ENCODE peak calls at places on chromosomes 2 and 18, in ten cellular contexts. S, X, Y, O, K, R, V, Z, F and E are unnamed samples.

GRCh38 chr2:97730245-97730644 is 16.9 kb downstream of the ZAP70 start:
- DNase-seq in V (no peak), O (peak; percentile 7), K (no peak), Y (no peak), X (no peak), Z (peak; percentile 13), F (no peak), R (no peak), S (no peak), E (no peak)

GRCh38 chr18:70289351-70290330 is 796 bp downstream of the SOCS6 start:
- DNase-seq in O (peak; percentile 26), S (no peak), Z (peak; percentile 31), R (peak; percentile 43), F (peak; percentile 85), K (peak; percentile 78), Y (no peak), X (peak; percentile 67), V (peak; percentile 36), E (no peak)

GRCh38 chr2:157898591-157898996 is 22.5 kb upstream of the ACVR1 start:
- DNase-seq in Y (peak; percentile 56), V (no peak), X (peak; percentile 84), O (peak; percentile 69), K (no peak), S (no peak), Z (peak; percentile 95), F (no peak), R (no peak), E (no peak)

GRCh38 chr2:233354971-233355574 is 779 bp downstream of the DGKD start:
- DNase-seq in V (no peak), Z (no peak), S (no peak), X (peak; percentile 48), K (peak; percentile 31), O (peak; percentile 33), F (peak; percentile 64), R (no peak), Y (no peak), E (peak; percentile 48)

GRCh38 chr2:150255528-150255927 is 231.9 kb downstream of the RND3 start:
- DNase-seq in Z (peak; percentile 89), X (peak; percentile 71), K (no peak), O (peak; percentile 57), S (no peak), Y (no peak), R (no peak), V (no peak), F (no peak), E (no peak)

GRCh38 chr2:74922592-74923227 is 35.7 kb upstream of the POLE4 start:
- DNase-seq in S (no peak), F (no peak), K (no peak), R (no peak), Y (no peak), Z (peak; percentile 35), O (no peak), V (no peak), X (peak; percentile 28), E (no peak)

GRCh38 chr2:153912798-153913396 is 41.2 kb downstream of the GALNT13 start:
- DNase-seq in R (no peak), V (no peak), F (no peak), X (no peak), K (no peak), Z (no peak), O (no peak), S (no peak), Y (no peak), E (no peak)

GRCh38 chr18:13914170-13914569 is 1.2 kb downstream of the MC2R start:
- DNase-seq in K (no peak), Z (no peak), S (no peak), Y (no peak), O (no peak), F (no peak), X (no peak), V (no peak), R (no peak), E (no peak)

GRCh38 chr2:238285653-238286082 is 2.7 kb downstream of the PER2 start:
- DNase-seq in Z (peak; percentile 94), V (no peak), K (peak; percentile 65), Y (no peak), X (peak; percentile 98), R (peak; percentile 48), S (no peak), F (no peak), O (peak; percentile 95), E (no peak)

GRCh38 chr2:71613953-71614925 is 160.9 kb downstream of the DYSF start:
- DNase-seq in Y (no peak), F (no peak), R (peak; percentile 17), X (no peak), S (no peak), V (no peak), O (no peak), K (no peak), Z (no peak), E (no peak)

GRCh38 chr2:64405476-64406406 is 48.2 kb upstream of the LGALSL start:
- DNase-seq in X (peak; percentile 96), R (no peak), F (no peak), Z (peak; percentile 56), Y (no peak), O (peak; percentile 55), V (no peak), K (no peak), S (no peak), E (no peak)

GRCh38 chr2:64403426-64403825 is 50.5 kb upstream of the LGALSL start:
- DNase-seq in Z (no peak), O (no peak), V (no peak), F (no peak), K (no peak), Y (no peak), X (no peak), R (no peak), S (no peak), E (no peak)

GRCh38 chr2:64404743-64405142 is 49.2 kb upstream of the LGALSL start:
- DNase-seq in K (peak; percentile 72), X (peak; percentile 45), F (no peak), Z (no peak), O (peak; percentile 7), V (peak; percentile 67), Y (no peak), R (peak; percentile 60), S (no peak), E (no peak)

GRCh38 chr2:64402876-64403275 is 51.1 kb upstream of the LGALSL start:
- DNase-seq in O (peak; percentile 57), F (no peak), Y (no peak), K (no peak), V (no peak), X (peak; percentile 32), R (no peak), S (no peak), Z (no peak), E (no peak)

GRCh38 chr2:64404002-64404731 is 49.8 kb upstream of the LGALSL start:
- DNase-seq in F (no peak), V (peak; percentile 92), X (peak; percentile 39), S (peak; percentile 54), O (peak; percentile 88), R (peak; percentile 91), Y (no peak), Z (peak; percentile 35), K (peak; percentile 89), E (no peak)
- H3K9ac ChIP-seq in F (no peak overlapping the region), V (no peak overlapping the region), X (no peak overlapping the region), S (peak overlapping the region; percentile 57), O (peak overlapping the region; percentile 34), R (no peak overlapping the region), Y (no peak overlapping the region), Z (no peak overlapping the region), K (no peak overlapping the region), E (no peak overlapping the region)

GRCh38 chr2:226903179-226903578 is 67.3 kb downstream of the RHBDD1 start:
- DNase-seq in O (peak; percentile 77), R (no peak), V (no peak), Y (no peak), Z (peak; percentile 93), K (no peak), F (no peak), X (peak; percentile 94), S (no peak), E (no peak)

GRCh38 chr2:226906439-226906796 is 70.6 kb downstream of the RHBDD1 start:
- DNase-seq in X (no peak), Z (no peak), S (no peak), Y (no peak), K (no peak), R (no peak), F (no peak), O (no peak), V (no peak), E (no peak)

GRCh38 chr2:226902041-226902972 is 66.5 kb downstream of the RHBDD1 start:
- DNase-seq in X (peak; percentile 64), F (no peak), O (no peak), V (no peak), R (no peak), Z (no peak), S (no peak), K (no peak), Y (no peak), E (no peak)

GRCh38 chr2:226905718-226906438 is 70.0 kb downstream of the RHBDD1 start:
- DNase-seq in F (no peak), V (no peak), R (no peak), K (no peak), S (no peak), O (no peak), X (no peak), Y (no peak), Z (no peak), E (peak; percentile 53)

DNA sequence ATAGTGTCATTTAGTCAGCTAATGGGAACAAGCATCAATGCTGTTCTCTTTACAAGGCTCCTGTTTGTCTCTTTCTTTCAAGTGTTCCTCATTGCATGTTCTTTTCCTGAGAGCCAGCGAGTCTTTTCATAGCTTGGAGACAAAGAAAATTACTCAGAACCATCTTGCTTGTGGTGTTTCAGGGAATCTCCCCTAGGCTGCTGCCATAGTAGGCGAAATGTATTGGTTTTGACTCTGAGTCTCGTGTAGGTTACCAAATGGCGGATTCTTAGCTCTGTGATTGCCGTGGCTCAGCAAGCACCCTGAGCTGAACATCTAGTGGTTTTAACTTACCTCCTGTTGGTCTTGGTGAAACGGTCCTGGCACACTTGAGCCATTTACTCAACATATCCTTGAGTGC is 68.7 kb downstream of the RHBDD1 start:
- DNase-seq in R (no peak), V (no peak), X (no peak), Y (no peak), K (no peak), F (no peak), S (no peak), Z (no peak), O (no peak), E (no peak)
- H2AFZ ChIP-seq in R (no peak overlapping the region), V (no peak overlapping the region), X (no peak overlapping the region), Y (no peak overlapping the region), K (no peak overlapping the region), F (no peak overlapping the region), S (no peak overlapping the region), Z (no peak overlapping the region), O (no peak overlapping the region), E (no peak overlapping the region)

DNA sequence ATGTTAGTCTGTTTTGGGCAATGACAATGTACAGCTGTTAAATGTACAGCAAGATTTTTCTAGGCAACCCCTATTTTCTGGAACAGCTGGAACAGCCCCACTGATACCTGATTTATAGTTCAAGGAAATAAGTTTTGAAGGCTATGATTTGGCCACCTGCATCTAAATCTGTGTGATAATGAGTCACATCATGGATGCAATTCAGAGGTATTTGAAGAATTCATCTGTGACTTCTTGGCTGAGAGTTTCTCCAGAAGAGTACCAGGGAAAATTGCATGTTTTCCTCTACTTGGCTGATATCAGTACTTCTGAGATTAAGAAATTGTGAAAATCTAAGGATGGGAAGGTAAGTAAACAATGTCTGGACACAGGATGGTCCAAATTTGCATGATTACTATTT is 40.7 kb upstream of the NT5C1B start:
- DNase-seq in V (no peak), R (no peak), K (no peak), Z (peak; percentile 71), Y (no peak), O (peak; percentile 62), S (no peak), X (peak; percentile 68), F (no peak), E (no peak)
- H3K9ac ChIP-seq in V (no peak overlapping the region), R (no peak overlapping the region), K (no peak overlapping the region), Z (no peak overlapping the region), Y (no peak overlapping the region), O (no peak overlapping the region), S (no peak overlapping the region), X (no peak overlapping the region), F (peak overlapping the region; percentile 5), E (no peak overlapping the region)

GRCh38 chr2:31764169-31764568 is 183.4 kb upstream of the SRD5A2 start:
- DNase-seq in F (no peak), S (no peak), O (peak; percentile 53), V (no peak), Z (no peak), Y (no peak), R (no peak), X (no peak), K (no peak), E (no peak)
- H2AFZ ChIP-seq in F (no peak overlapping the region), S (no peak overlapping the region), O (no peak overlapping the region), V (no peak overlapping the region), Z (no peak overlapping the region), Y (no peak overlapping the region), R (no peak overlapping the region), X (no peak overlapping the region), K (no peak overlapping the region), E (no peak overlapping the region)